ENCODE peak calls at places on chromosomes 12 and 14, in four cellular contexts. X is GM23338, Y is GM12865, W is K562. S is an unnamed sample.

GRCh38 chr14:97306133-97306784 is 509.1 kb downstream of the VRK1 start:
- DNase-seq in Y (peak), X (no peak), W (no peak), S (no peak)

GRCh38 chr12:39533951-39534350 is 85.7 kb downstream of the ABCD2 start:
- DNase-seq in W (no peak), Y (no peak), X (no peak), S (peak)

GRCh38 chr12:44287545-44287944 is 451.7 kb downstream of the TMEM117 start:
- DNase-seq in X (no peak), Y (no peak), W (no peak), S (peak)

GRCh38 chr12:108260039-108260438 is 79.1 kb downstream of the CMKLR1 start:
- DNase-seq in W (no peak), X (no peak), Y (no peak), S (no peak)

GRCh38 chr14:77607741-77608302 is 8.6 kb downstream of the SPTLC2 start:
- DNase-seq in X (peak), Y (peak), W (peak), S (no peak)

GRCh38 chr12:50211392-50212070 is 44.4 kb upstream of the CERS5 start:
- DNase-seq in X (no peak), W (no peak), Y (no peak), S (no peak)

GRCh38 chr12:26121841-26122680 is 2.8 kb downstream of the BHLHE41 start:
- DNase-seq in W (peak), Y (peak), X (peak), S (no peak)

GRCh38 chr14:21924479-21924878 is 250.9 kb upstream of the OR4E1 start:
- DNase-seq in X (peak), Y (peak), W (no peak), S (no peak)

GRCh38 chr12:42192258-42192657 is 45.8 kb downstream of the YAF2 start:
- DNase-seq in X (no peak), Y (no peak), W (no peak), S (no peak)

GRCh38 chr14:73944432-73945158 is 5.3 kb downstream of the FAM161B start:
- DNase-seq in W (no peak), Y (no peak), X (no peak), S (no peak)

GRCh38 chr14:72024043-72024407 is 91.8 kb downstream of the RGS6 start:
- DNase-seq in Y (peak), W (peak), X (peak), S (peak)

GRCh38 chr14:84782902-84783301 is 747.0 kb upstream of the FLRT2 start:
- DNase-seq in X (no peak), Y (no peak), W (no peak), S (peak)

GRCh38 chr14:101019974-101020710 is 116.6 kb upstream of the RTL1 start:
- DNase-seq in X (no peak), W (no peak), Y (no peak), S (no peak)

GRCh38 chr12:106147956-106148355 is 9.2 kb upstream of the NUAK1 start:
- DNase-seq in Y (no peak), X (no peak), W (no peak), S (no peak)

GRCh38 chr12:52582971-52583456 is 9.4 kb upstream of the KRT74 start:
- DNase-seq in Y (peak), W (peak), X (peak), S (peak)

GRCh38 chr12:105262461-105263184 is 26.6 kb upstream of the APPL2 start:
- DNase-seq in X (no peak), Y (no peak), W (no peak), S (no peak)

GRCh38 chr14:62117010-62117717 is 354.9 kb downstream of the SNAPC1 start:
- DNase-seq in W (no peak), Y (peak), X (peak), S (peak)

GRCh38 chr14:38339704-38340103 is 83.8 kb upstream of the CLEC14A start:
- DNase-seq in Y (no peak), X (no peak), W (no peak), S (no peak)

GRCh38 chr14:104678901-104679705 is 10.3 kb upstream of the INF2 start:
- DNase-seq in W (no peak), X (no peak), Y (no peak), S (no peak)

GRCh38 chr14:52863339-52863700 is 71.9 kb upstream of the GNPNAT1 start:
- DNase-seq in X (no peak), Y (no peak), W (no peak), S (no peak)

GRCh38 chr14:89427426-89428162 is 10.6 kb upstream of the FOXN3 start:
- DNase-seq in X (no peak), Y (no peak), W (no peak), S (no peak)

GRCh38 chr12:125315771-125316170 is 250.5 kb downstream of the AACS start:
- DNase-seq in Y (no peak), X (no peak), W (no peak), S (no peak)

GRCh38 chr14:102922490-102923200 is at the start of gene AMN:
- DNase-seq in X (peak), W (peak), Y (peak), S (no peak)

GRCh38 chr14:93285048-93285447 is 47.8 kb downstream of the BTBD7 start:
- DNase-seq in W (no peak), X (no peak), Y (peak), S (no peak)

GRCh38 chr12:100955139-100955538 is 160.6 kb downstream of the ANO4 start:
- DNase-seq in W (no peak), Y (no peak), X (peak), S (peak)

GRCh38 chr14:104394606-104394910 is 185.0 kb upstream of the C14orf180 start:
- DNase-seq in X (no peak), Y (no peak), W (no peak), S (no peak)

GRCh38 chr12:127143020-127143419 is 1124.0 kb upstream of the TMEM132C start:
- DNase-seq in X (peak), W (no peak), Y (no peak), S (no peak)

DNA sequence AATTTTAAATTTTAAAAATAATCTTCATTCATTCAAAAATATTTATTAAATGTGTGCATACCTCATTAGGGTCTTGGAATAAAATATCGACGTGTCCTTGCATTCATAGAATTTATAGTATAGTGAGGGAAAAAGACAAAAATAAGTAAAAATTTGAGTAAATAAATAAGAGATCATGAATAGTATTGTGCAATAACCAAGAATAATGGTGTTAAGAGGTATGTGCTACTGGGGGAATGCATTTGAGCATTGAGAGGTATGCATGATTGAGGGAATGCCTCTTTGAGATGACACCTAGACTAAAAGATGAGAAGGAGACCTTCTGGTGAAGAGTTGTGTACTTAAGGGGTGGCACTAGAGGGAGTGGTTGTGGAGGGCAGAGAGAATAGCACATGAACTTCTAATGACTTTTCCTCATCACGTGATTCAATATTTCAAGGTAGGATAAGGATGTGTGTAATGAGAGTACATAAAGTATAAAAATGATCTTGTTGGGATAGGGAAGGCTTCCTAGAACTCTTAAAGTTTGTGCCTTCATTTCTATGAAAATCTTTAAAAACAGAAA is 18.8 kb upstream of the CATSPERB start:
- DNase-seq in Y (no peak), X (no peak), W (no peak), S (no peak)
- H3K4me3 ChIP-seq in Y (no peak), X (no peak), W (no peak), S (no peak)

GRCh38 chr12:6963016-6963731 is 7.3 kb downstream of the PHB2 start:
- DNase-seq in Y (no peak), W (no peak), X (peak), S (peak)

GRCh38 chr12:6961278-6961694 is 9.2 kb downstream of the PHB2 start:
- DNase-seq in W (peak), X (no peak), Y (peak), S (peak)

GRCh38 chr12:6962285-6963015 is 8.0 kb downstream of the PHB2 start:
- DNase-seq in Y (no peak), W (no peak), X (peak), S (no peak)

GRCh38 chr12:6960291-6961277 is 9.4 kb downstream of the PTPN6 start:
- DNase-seq in X (no peak), Y (peak), W (no peak), S (no peak)

GRCh38 chr12:6961695-6962284 is 8.7 kb downstream of the PHB2 start:
- DNase-seq in Y (peak), X (peak), W (peak), S (peak)
- TF ChIP-seq CTCF in Y (peak), X (peak), W (peak), S (peak)

DNA sequence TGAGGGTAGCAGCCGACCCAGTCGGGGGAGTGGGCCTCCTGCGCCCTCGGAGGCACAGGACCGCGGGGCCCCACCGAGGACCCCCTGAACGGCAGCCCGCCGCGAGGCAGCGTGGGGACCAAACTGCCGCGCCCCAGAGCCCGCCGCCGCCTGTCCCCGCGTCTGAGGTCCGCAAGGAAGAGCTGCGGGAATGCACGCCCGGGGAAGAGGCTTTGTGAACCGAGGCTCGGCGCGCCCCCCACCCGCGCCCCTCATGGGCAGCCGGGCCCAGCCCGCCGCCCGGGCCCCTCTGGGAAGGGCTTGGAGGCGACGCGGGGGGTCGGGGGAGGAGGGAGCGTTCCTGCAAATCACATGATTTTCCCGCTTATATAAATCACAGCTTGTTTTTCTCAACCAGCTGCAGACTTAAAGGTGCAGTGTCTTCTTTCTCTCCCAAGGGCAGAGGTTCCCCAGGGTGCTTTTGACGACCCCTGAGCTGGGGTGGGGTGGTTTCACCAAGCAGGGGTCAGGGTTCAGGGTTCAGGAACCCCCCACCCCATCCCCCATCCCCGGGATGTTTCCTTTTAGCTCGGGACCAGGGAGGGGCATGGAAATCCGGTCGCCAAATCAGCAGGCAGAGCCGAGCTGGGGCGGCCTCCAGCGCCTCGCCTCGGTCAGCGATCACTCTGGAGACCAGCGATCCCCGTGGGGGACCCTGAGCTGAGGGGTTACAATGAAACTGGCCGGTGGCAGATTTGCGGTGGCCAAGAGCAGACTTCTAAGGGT is 44.7 kb upstream of the ATP23 start:
- DNase-seq in W (no peak), Y (peak), X (peak), S (peak)
- H3K4me3 ChIP-seq in W (no peak), Y (peak), X (peak), S (peak)

GRCh38 chr14:106044949-106045596 is 518.7 kb downstream of the TMEM121 start:
- DNase-seq in W (peak), Y (peak), X (peak), S (no peak)
- TF ChIP-seq CTCF in W (peak), Y (peak), X (peak), S (no peak)